ENCODE peak calls at places on chromosome X, in eight cellular contexts. H, G, P, V, B, C, M and E are unnamed samples.

GRCh38 chrX:72021975-72022374 is 109.7 kb downstream of the RTL5 start:
- DNase-seq in H (no peak), G (peak), P (no peak), V (no peak), B (no peak), C (no peak), M (peak), E (no peak)

GRCh38 chrX:54921427-54922021 is 900 bp downstream of the TRO start:
- DNase-seq in H (peak), G (peak), P (no peak), V (peak), B (peak), C (peak), M (peak), E (peak)

GRCh38 chrX:4240541-4241194 is 527.2 kb upstream of the PRKX start:
- DNase-seq in H (no peak), G (peak), P (no peak), V (no peak), B (no peak), C (no peak), M (no peak), E (no peak)

GRCh38 chrX:15336023-15336413 is 695 bp upstream of the PIGA start:
- DNase-seq in H (peak), G (peak), P (peak), V (no peak), B (peak), C (no peak), M (peak), E (peak)

GRCh38 chrX:96924581-96924980 is 40.9 kb downstream of the RPA4 start:
- DNase-seq in H (no peak), G (no peak), P (no peak), V (no peak), B (no peak), C (no peak), M (no peak), E (no peak)

GRCh38 chrX:20414066-20414465 is 147.4 kb upstream of the RPS6KA3 start:
- DNase-seq in H (peak), G (no peak), P (no peak), V (no peak), B (no peak), C (no peak), M (no peak), E (no peak)

GRCh38 chrX:39755152-39756032 is 342.4 kb downstream of the BCOR start:
- DNase-seq in H (peak), G (no peak), P (no peak), V (no peak), B (no peak), C (peak), M (no peak), E (no peak)

GRCh38 chrX:118261136-118261535 is 84.8 kb upstream of the WDR44 start:
- DNase-seq in H (no peak), G (no peak), P (no peak), V (no peak), B (no peak), C (no peak), M (no peak), E (no peak)

GRCh38 chrX:30144971-30145731 is 70.2 kb upstream of the MAGEB2 start:
- DNase-seq in H (no peak), G (no peak), P (no peak), V (no peak), B (no peak), C (no peak), M (no peak), E (no peak)

GRCh38 chrX:1719270-1719669 is 104.4 kb downstream of the ASMT start:
- DNase-seq in H (no peak), G (no peak), P (no peak), V (no peak), B (no peak), C (no peak), M (no peak), E (no peak)

GRCh38 chrX:13717697-13718483 is 16.5 kb downstream of the TRAPPC2 start:
- DNase-seq in H (peak), G (no peak), P (no peak), V (no peak), B (no peak), C (peak), M (no peak), E (no peak)

GRCh38 chrX:66021407-66021757 is 18.5 kb downstream of the VSIG4 start:
- DNase-seq in H (no peak), G (no peak), P (no peak), V (no peak), B (no peak), C (no peak), M (no peak), E (no peak)